ENCODE peak calls at places on chromosomes 7 and 10, in nine cellular contexts. One of them, this sample, is unnamed.

GRCh38 chr10:86650151-86650550 is 4.2 kb upstream of the OPN4 start:
- DNase-seq in H9: no peak
- DNase-seq in uterus: no peak
- DNase-seq in GM13977: no peak
- DNase-seq in DND-41: no peak
- DNase-seq in GM06990: no peak
- DNase-seq in fibroblast of lung: no peak
- DNase-seq in fibroblast of mammary gland: no peak
- DNase-seq in prostate gland: no peak
- DNase-seq in this sample: no peak

GRCh38 chr10:87818505-87819273 is 663 bp upstream of the ATAD1 start:
- DNase-seq in GM06990: no peak
- DNase-seq in prostate gland: no peak
- DNase-seq in fibroblast of mammary gland: peak
- DNase-seq in GM13977: peak
- DNase-seq in uterus: no peak
- DNase-seq in H9: peak
- DNase-seq in DND-41: peak
- DNase-seq in fibroblast of lung: peak
- DNase-seq in this sample: no peak

GRCh38 chr10:14659626-14660196 is 115.0 kb downstream of the FAM107B start:
- DNase-seq in GM13977: peak
- DNase-seq in fibroblast of mammary gland: no peak
- DNase-seq in GM06990: peak
- DNase-seq in DND-41: no peak
- DNase-seq in prostate gland: no peak
- DNase-seq in uterus: no peak
- DNase-seq in H9: no peak
- DNase-seq in fibroblast of lung: no peak
- DNase-seq in this sample: no peak

GRCh38 chr10:28532223-28532508 is 752 bp upstream of the WAC start:
- DNase-seq in GM06990: no peak
- DNase-seq in DND-41: no peak
- DNase-seq in uterus: no peak
- DNase-seq in H9: no peak
- DNase-seq in fibroblast of lung: peak
- DNase-seq in GM13977: peak
- DNase-seq in prostate gland: no peak
- DNase-seq in fibroblast of mammary gland: peak
- DNase-seq in this sample: no peak

GRCh38 chr7:89495704-89496103 is 658.6 kb upstream of the STEAP1 start:
- DNase-seq in GM13977: no peak
- DNase-seq in H9: no peak
- DNase-seq in GM06990: no peak
- DNase-seq in fibroblast of lung: no peak
- DNase-seq in prostate gland: no peak
- DNase-seq in DND-41: no peak
- DNase-seq in fibroblast of mammary gland: no peak
- DNase-seq in uterus: no peak
- DNase-seq in this sample: no peak

GRCh38 chr7:149310113-149310836 is 48.3 kb downstream of the ZNF783 start:
- DNase-seq in uterus: no peak
- DNase-seq in DND-41: no peak
- DNase-seq in GM06990: no peak
- DNase-seq in GM13977: peak
- DNase-seq in H9: no peak
- DNase-seq in fibroblast of lung: peak
- DNase-seq in fibroblast of mammary gland: peak
- DNase-seq in prostate gland: no peak
- DNase-seq in this sample: no peak

GRCh38 chr7:134834689-134835462 is 55.4 kb downstream of the CALD1 start:
- DNase-seq in GM13977: no peak
- DNase-seq in fibroblast of lung: peak
- DNase-seq in prostate gland: no peak
- DNase-seq in fibroblast of mammary gland: peak
- DNase-seq in uterus: no peak
- DNase-seq in GM06990: no peak
- DNase-seq in DND-41: no peak
- DNase-seq in H9: no peak
- DNase-seq in this sample: no peak

GRCh38 chr7:103031024-103031423 is 43.6 kb downstream of the FBXL13 start:
- DNase-seq in fibroblast of mammary gland: no peak
- DNase-seq in DND-41: no peak
- DNase-seq in GM06990: no peak
- DNase-seq in prostate gland: no peak
- DNase-seq in H9: no peak
- DNase-seq in fibroblast of lung: no peak
- DNase-seq in uterus: no peak
- DNase-seq in GM13977: no peak
- DNase-seq in this sample: no peak

GRCh38 chr7:45092100-45092930 is 3.5 kb upstream of the NACAD start:
- DNase-seq in DND-41: no peak
- DNase-seq in H9: no peak
- DNase-seq in prostate gland: no peak
- DNase-seq in fibroblast of lung: peak
- DNase-seq in GM13977: no peak
- DNase-seq in GM06990: no peak
- DNase-seq in fibroblast of mammary gland: peak
- DNase-seq in uterus: no peak
- DNase-seq in this sample: no peak

GRCh38 chr7:82305347-82306005 is 138.1 kb downstream of the CACNA2D1 start:
- DNase-seq in GM06990: no peak
- DNase-seq in fibroblast of mammary gland: no peak
- DNase-seq in uterus: no peak
- DNase-seq in fibroblast of lung: no peak
- DNase-seq in DND-41: no peak
- DNase-seq in H9: no peak
- DNase-seq in prostate gland: no peak
- DNase-seq in GM13977: no peak
- DNase-seq in this sample: no peak

GRCh38 chr10:107553470-107553869 is 389.0 kb upstream of the SORCS1 start:
- DNase-seq in prostate gland: no peak
- DNase-seq in GM06990: no peak
- DNase-seq in fibroblast of mammary gland: peak
- DNase-seq in uterus: no peak
- DNase-seq in fibroblast of lung: peak
- DNase-seq in GM13977: no peak
- DNase-seq in DND-41: no peak
- DNase-seq in H9: no peak
- DNase-seq in this sample: no peak

GRCh38 chr7:157423886-157424565 is 87.2 kb downstream of the DNAJB6 start:
- DNase-seq in H9: no peak
- DNase-seq in fibroblast of lung: no peak
- DNase-seq in uterus: no peak
- DNase-seq in GM13977: no peak
- DNase-seq in prostate gland: no peak
- DNase-seq in DND-41: no peak
- DNase-seq in fibroblast of mammary gland: no peak
- DNase-seq in GM06990: no peak
- DNase-seq in this sample: no peak

GRCh38 chr7:156640949-156641485 is 443 bp downstream of the RNF32 start:
- DNase-seq in H9: no peak
- DNase-seq in GM13977: no peak
- DNase-seq in GM06990: no peak
- DNase-seq in DND-41: no peak
- DNase-seq in prostate gland: peak
- DNase-seq in uterus: peak
- DNase-seq in fibroblast of lung: no peak
- DNase-seq in fibroblast of mammary gland: peak
- DNase-seq in this sample: no peak

GRCh38 chr10:100045592-100045991 is 35.8 kb upstream of the DNMBP start:
- DNase-seq in uterus: no peak
- DNase-seq in prostate gland: no peak
- DNase-seq in GM13977: no peak
- DNase-seq in fibroblast of lung: peak
- DNase-seq in H9: no peak
- DNase-seq in GM06990: no peak
- DNase-seq in fibroblast of mammary gland: no peak
- DNase-seq in DND-41: no peak
- DNase-seq in this sample: no peak

GRCh38 chr10:102555781-102556328 is 52.1 kb downstream of the SUFU start:
- DNase-seq in H9: no peak
- DNase-seq in uterus: no peak
- DNase-seq in fibroblast of lung: peak
- DNase-seq in GM13977: no peak
- DNase-seq in fibroblast of mammary gland: peak
- DNase-seq in prostate gland: peak
- DNase-seq in DND-41: no peak
- DNase-seq in GM06990: no peak
- DNase-seq in this sample: no peak

GRCh38 chr7:36181668-36182067 is 28.6 kb downstream of the EEPD1 start:
- DNase-seq in GM13977: no peak
- DNase-seq in GM06990: no peak
- DNase-seq in fibroblast of mammary gland: no peak
- DNase-seq in prostate gland: no peak
- DNase-seq in fibroblast of lung: no peak
- DNase-seq in uterus: no peak
- DNase-seq in H9: no peak
- DNase-seq in DND-41: no peak
- DNase-seq in this sample: no peak

GRCh38 chr7:39922580-39922979 is 27.5 kb upstream of the CDK13 start:
- DNase-seq in fibroblast of mammary gland: no peak
- DNase-seq in GM06990: no peak
- DNase-seq in H9: no peak
- DNase-seq in fibroblast of lung: no peak
- DNase-seq in uterus: no peak
- DNase-seq in GM13977: no peak
- DNase-seq in DND-41: no peak
- DNase-seq in prostate gland: no peak
- DNase-seq in this sample: no peak

GRCh38 chr7:39921505-39922250 is 28.4 kb upstream of the CDK13 start:
- DNase-seq in uterus: no peak
- DNase-seq in H9: no peak
- DNase-seq in fibroblast of lung: no peak
- DNase-seq in GM06990: no peak
- DNase-seq in DND-41: no peak
- DNase-seq in fibroblast of mammary gland: no peak
- DNase-seq in prostate gland: no peak
- DNase-seq in GM13977: no peak
- DNase-seq in this sample: no peak

GRCh38 chr7:39926111-39926510 is 23.9 kb upstream of the CDK13 start:
- DNase-seq in GM13977: no peak
- DNase-seq in DND-41: no peak
- DNase-seq in fibroblast of lung: no peak
- DNase-seq in GM06990: no peak
- DNase-seq in prostate gland: no peak
- DNase-seq in H9: no peak
- DNase-seq in uterus: no peak
- DNase-seq in fibroblast of mammary gland: no peak
- DNase-seq in this sample: no peak

GRCh38 chr7:39923086-39923485 is 27.0 kb upstream of the CDK13 start:
- DNase-seq in H9: no peak
- DNase-seq in fibroblast of mammary gland: no peak
- DNase-seq in fibroblast of lung: no peak
- DNase-seq in DND-41: no peak
- DNase-seq in GM06990: no peak
- DNase-seq in GM13977: no peak
- DNase-seq in uterus: no peak
- DNase-seq in prostate gland: no peak
- DNase-seq in this sample: no peak

DNA sequence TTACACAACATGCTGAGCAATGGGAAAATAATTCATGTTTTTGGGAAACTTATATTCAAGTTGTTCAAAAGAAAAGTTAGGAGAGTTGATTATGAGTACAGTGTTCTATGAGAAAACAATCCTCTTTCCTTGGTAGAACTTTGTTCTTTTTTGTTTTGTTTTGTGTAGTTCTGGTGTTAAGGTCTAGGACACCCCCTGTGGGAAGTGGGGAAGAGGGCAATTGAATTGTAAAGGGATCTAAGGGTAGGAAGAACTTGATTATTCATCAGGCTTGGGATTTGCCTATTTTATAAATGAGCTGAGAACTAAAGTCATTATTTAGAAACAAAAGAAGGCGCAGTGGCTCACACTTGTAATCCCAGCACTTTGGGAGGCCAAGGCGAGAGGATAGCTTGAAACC is 25.9 kb upstream of the CDK13 start:
- DNase-seq in prostate gland: no peak
- DNase-seq in GM06990: no peak
- DNase-seq in DND-41: no peak
- DNase-seq in fibroblast of mammary gland: no peak
- DNase-seq in H9: no peak
- DNase-seq in uterus: no peak
- DNase-seq in GM13977: no peak
- DNase-seq in fibroblast of lung: no peak
- DNase-seq in this sample: no peak
- TF ChIP-seq CTCF in prostate gland: no peak
- TF ChIP-seq CTCF in GM06990: no peak
- TF ChIP-seq CTCF in DND-41: peak
- TF ChIP-seq CTCF in fibroblast of mammary gland: no peak
- TF ChIP-seq CTCF in H9: no peak
- TF ChIP-seq CTCF in uterus: no peak
- TF ChIP-seq CTCF in GM13977: no peak
- TF ChIP-seq CTCF in fibroblast of lung: no peak
- TF ChIP-seq CTCF in this sample: no peak

DNA sequence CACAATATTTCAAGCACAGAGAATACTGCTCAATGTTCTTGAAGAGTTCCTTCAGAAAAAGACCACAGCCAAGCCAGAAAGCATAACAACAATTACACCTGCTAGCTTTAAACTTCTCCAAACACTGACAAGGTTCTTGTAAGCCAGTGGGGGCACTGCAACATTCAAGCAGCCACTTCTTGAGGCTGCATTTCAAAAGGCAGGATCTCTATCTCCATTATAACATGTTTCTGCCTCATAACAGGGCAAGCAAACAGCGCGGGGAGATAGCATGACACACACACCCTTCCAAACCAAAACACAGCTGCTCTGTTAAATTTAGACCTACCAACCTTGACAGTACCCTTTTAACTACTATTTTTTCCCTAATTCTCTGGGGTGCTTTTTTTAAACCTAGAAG is 30.8 kb downstream of the CHCHD3 start:
- DNase-seq in prostate gland: no peak
- DNase-seq in H9: no peak
- DNase-seq in fibroblast of mammary gland: peak
- DNase-seq in uterus: no peak
- DNase-seq in GM13977: peak
- DNase-seq in GM06990: no peak
- DNase-seq in DND-41: no peak
- DNase-seq in fibroblast of lung: peak
- DNase-seq in this sample: no peak
- TF ChIP-seq CTCF in prostate gland: no peak
- TF ChIP-seq CTCF in H9: peak
- TF ChIP-seq CTCF in fibroblast of mammary gland: peak
- TF ChIP-seq CTCF in uterus: no peak
- TF ChIP-seq CTCF in GM13977: peak
- TF ChIP-seq CTCF in GM06990: peak
- TF ChIP-seq CTCF in DND-41: peak
- TF ChIP-seq CTCF in fibroblast of lung: peak
- TF ChIP-seq CTCF in this sample: no peak

GRCh38 chr7:34845666-34846361 is 187.8 kb downstream of the NPSR1 start:
- DNase-seq in H9: no peak
- DNase-seq in fibroblast of mammary gland: no peak
- DNase-seq in DND-41: no peak
- DNase-seq in GM13977: no peak
- DNase-seq in prostate gland: no peak
- DNase-seq in GM06990: no peak
- DNase-seq in fibroblast of lung: peak
- DNase-seq in uterus: no peak
- DNase-seq in this sample: no peak
- TF ChIP-seq CTCF in H9: peak
- TF ChIP-seq CTCF in fibroblast of mammary gland: no peak
- TF ChIP-seq CTCF in DND-41: no peak
- TF ChIP-seq CTCF in GM13977: no peak
- TF ChIP-seq CTCF in prostate gland: no peak
- TF ChIP-seq CTCF in GM06990: no peak
- TF ChIP-seq CTCF in fibroblast of lung: no peak
- TF ChIP-seq CTCF in uterus: no peak
- TF ChIP-seq CTCF in this sample: no peak

GRCh38 chr10:91410638-91411367 is 659 bp downstream of the HECTD2 start:
- DNase-seq in H9: no peak
- DNase-seq in fibroblast of mammary gland: peak
- DNase-seq in fibroblast of lung: peak
- DNase-seq in GM13977: peak
- DNase-seq in uterus: peak
- DNase-seq in DND-41: no peak
- DNase-seq in prostate gland: peak
- DNase-seq in GM06990: no peak
- DNase-seq in this sample: peak
- TF ChIP-seq CTCF in H9: no peak
- TF ChIP-seq CTCF in fibroblast of mammary gland: no peak
- TF ChIP-seq CTCF in fibroblast of lung: no peak
- TF ChIP-seq CTCF in GM13977: no peak
- TF ChIP-seq CTCF in uterus: no peak
- TF ChIP-seq CTCF in DND-41: no peak
- TF ChIP-seq CTCF in prostate gland: no peak
- TF ChIP-seq CTCF in GM06990: no peak
- TF ChIP-seq CTCF in this sample: no peak

This sample was measured in coronary artery.